ENCODE peak calls at places on chromosome 10, in four cellular contexts. N is K562, Z is foreskin fibroblast, D is B cell. C is an unnamed sample.

GRCh38 chr10:132814469-132814856 is 28.5 kb upstream of the NKX6-2 start:
- DNase-seq in N (no peak), Z (no peak), D (no peak), C (no peak)

GRCh38 chr10:131514454-131514853 is 202.9 kb upstream of the TCERG1L start:
- DNase-seq in N (no peak), Z (no peak), D (no peak), C (no peak)

GRCh38 chr10:86652361-86653202 is 1.8 kb upstream of the OPN4 start:
- DNase-seq in N (no peak), Z (no peak), D (no peak), C (no peak)

GRCh38 chr10:35213699-35214098 is 87.1 kb downstream of the CREM start:
- DNase-seq in N (no peak), Z (no peak), D (no peak), C (no peak)

GRCh38 chr10:117163061-117163953 is 25.2 kb upstream of the VAX1 start:
- DNase-seq in N (peak), Z (no peak), D (peak), C (no peak)

GRCh38 chr10:16570731-16571130 is 49.1 kb upstream of the C1QL3 start:
- DNase-seq in N (no peak), Z (no peak), D (no peak), C (no peak)

GRCh38 chr10:58438340-58438739 is 53.1 kb downstream of the TFAM start:
- DNase-seq in N (no peak), Z (peak), D (no peak), C (no peak)

GRCh38 chr10:85612378-85612775 is 754.2 kb downstream of the GRID1 start:
- DNase-seq in N (no peak), Z (no peak), D (no peak), C (no peak)

GRCh38 chr10:96833220-96834001 is 1.3 kb downstream of the LCOR start:
- DNase-seq in N (peak), Z (no peak), D (no peak), C (no peak)

GRCh38 chr10:62985807-62986525 is 147.2 kb upstream of the NRBF2 start:
- DNase-seq in N (no peak), Z (no peak), D (no peak), C (no peak)

GRCh38 chr10:46557319-46558140 is 1.1 kb upstream of the GPRIN2 start:
- DNase-seq in N (no peak), Z (no peak), D (no peak), C (no peak)

GRCh38 chr10:68784476-68784875 is 42.9 kb upstream of the STOX1 start:
- DNase-seq in N (no peak), Z (no peak), D (no peak), C (no peak)

GRCh38 chr10:72331575-72332422 is 22.9 kb downstream of the DNAJB12 start:
- DNase-seq in N (no peak), Z (peak), D (peak), C (no peak)

GRCh38 chr10:115773832-115774231 is 499.2 kb downstream of the GFRA1 start:
- DNase-seq in N (no peak), Z (no peak), D (no peak), C (no peak)

GRCh38 chr10:5094265-5095205 is at the start of gene AKR1C3:
- DNase-seq in N (peak), Z (peak), D (peak), C (peak)

GRCh38 chr10:68208424-68209042 is 23.4 kb downstream of the ATOH7 start:
- DNase-seq in N (peak), Z (peak), D (peak), C (peak)

GRCh38 chr10:114441107-114441506 is 36.8 kb upstream of the AFAP1L2 start:
- DNase-seq in N (no peak), Z (no peak), D (no peak), C (no peak)